ENCODE peak calls at places on chromosome X, in ten cellular contexts. One of them, this sample, is unnamed.

GRCh38 chrX:103791233-103791632 is 14.6 kb downstream of the PLP1 start:
- DNase-seq in mesothelial cell of epicardium: no peak
- DNase-seq in colonic mucosa: no peak
- DNase-seq in pancreas: no peak
- DNase-seq in non-pigmented ciliary epithelial cell: no peak
- DNase-seq in AG09319: no peak
- DNase-seq in stimulated activated CD8-positive, alpha-beta memory T cell treated with anti-CD3 and anti-CD28 coated beads, Interleukin-2, amount 100 ng/mL, for 48 hours: no peak
- DNase-seq in astrocyte of the spinal cord: no peak
- DNase-seq in fibroblast of lung: no peak
- DNase-seq in activated CD4-positive, alpha-beta T cell treated with anti-CD3 and anti-CD28 coated beads, Interleukin-2, amount 10 ng/mL, durations not matched to agents 7 days and 5 days: no peak
- DNase-seq in this sample: no peak

GRCh38 chrX:1468250-1468772 is 15.6 kb upstream of the ASMTL start:
- DNase-seq in stimulated activated CD8-positive, alpha-beta memory T cell treated with anti-CD3 and anti-CD28 coated beads, Interleukin-2, amount 100 ng/mL, for 48 hours: peak
- DNase-seq in mesothelial cell of epicardium: peak
- DNase-seq in AG09319: peak
- DNase-seq in colonic mucosa: peak
- DNase-seq in pancreas: no peak
- DNase-seq in astrocyte of the spinal cord: peak
- DNase-seq in fibroblast of lung: no peak
- DNase-seq in non-pigmented ciliary epithelial cell: no peak
- DNase-seq in activated CD4-positive, alpha-beta T cell treated with anti-CD3 and anti-CD28 coated beads, Interleukin-2, amount 10 ng/mL, durations not matched to agents 7 days and 5 days: peak
- DNase-seq in this sample: peak

GRCh38 chrX:101370888-101371504 is 15.0 kb downstream of the BTK start:
- DNase-seq in activated CD4-positive, alpha-beta T cell treated with anti-CD3 and anti-CD28 coated beads, Interleukin-2, amount 10 ng/mL, durations not matched to agents 7 days and 5 days: no peak
- DNase-seq in astrocyte of the spinal cord: no peak
- DNase-seq in pancreas: no peak
- DNase-seq in non-pigmented ciliary epithelial cell: no peak
- DNase-seq in stimulated activated CD8-positive, alpha-beta memory T cell treated with anti-CD3 and anti-CD28 coated beads, Interleukin-2, amount 100 ng/mL, for 48 hours: no peak
- DNase-seq in mesothelial cell of epicardium: no peak
- DNase-seq in AG09319: no peak
- DNase-seq in fibroblast of lung: no peak
- DNase-seq in colonic mucosa: no peak
- DNase-seq in this sample: peak

GRCh38 chrX:153662266-153662665 is 11.3 kb downstream of the PNCK start:
- DNase-seq in AG09319: no peak
- DNase-seq in pancreas: peak
- DNase-seq in activated CD4-positive, alpha-beta T cell treated with anti-CD3 and anti-CD28 coated beads, Interleukin-2, amount 10 ng/mL, durations not matched to agents 7 days and 5 days: peak
- DNase-seq in mesothelial cell of epicardium: peak
- DNase-seq in astrocyte of the spinal cord: no peak
- DNase-seq in colonic mucosa: peak
- DNase-seq in non-pigmented ciliary epithelial cell: no peak
- DNase-seq in stimulated activated CD8-positive, alpha-beta memory T cell treated with anti-CD3 and anti-CD28 coated beads, Interleukin-2, amount 100 ng/mL, for 48 hours: peak
- DNase-seq in fibroblast of lung: peak
- DNase-seq in this sample: no peak

GRCh38 chrX:39356119-39356807 is 555.0 kb downstream of the MID1IP1 start:
- DNase-seq in non-pigmented ciliary epithelial cell: no peak
- DNase-seq in pancreas: no peak
- DNase-seq in stimulated activated CD8-positive, alpha-beta memory T cell treated with anti-CD3 and anti-CD28 coated beads, Interleukin-2, amount 100 ng/mL, for 48 hours: no peak
- DNase-seq in activated CD4-positive, alpha-beta T cell treated with anti-CD3 and anti-CD28 coated beads, Interleukin-2, amount 10 ng/mL, durations not matched to agents 7 days and 5 days: no peak
- DNase-seq in AG09319: no peak
- DNase-seq in colonic mucosa: no peak
- DNase-seq in astrocyte of the spinal cord: no peak
- DNase-seq in mesothelial cell of epicardium: no peak
- DNase-seq in fibroblast of lung: no peak
- DNase-seq in this sample: no peak

GRCh38 chrX:37331546-37331945 is 17.6 kb upstream of the PRRG1 start:
- DNase-seq in fibroblast of lung: no peak
- DNase-seq in astrocyte of the spinal cord: no peak
- DNase-seq in activated CD4-positive, alpha-beta T cell treated with anti-CD3 and anti-CD28 coated beads, Interleukin-2, amount 10 ng/mL, durations not matched to agents 7 days and 5 days: no peak
- DNase-seq in pancreas: no peak
- DNase-seq in colonic mucosa: no peak
- DNase-seq in AG09319: no peak
- DNase-seq in stimulated activated CD8-positive, alpha-beta memory T cell treated with anti-CD3 and anti-CD28 coated beads, Interleukin-2, amount 100 ng/mL, for 48 hours: no peak
- DNase-seq in mesothelial cell of epicardium: no peak
- DNase-seq in non-pigmented ciliary epithelial cell: no peak
- DNase-seq in this sample: no peak

GRCh38 chrX:69036674-69037573 is 128.3 kb downstream of the PJA1 start:
- DNase-seq in non-pigmented ciliary epithelial cell: no peak
- DNase-seq in stimulated activated CD8-positive, alpha-beta memory T cell treated with anti-CD3 and anti-CD28 coated beads, Interleukin-2, amount 100 ng/mL, for 48 hours: no peak
- DNase-seq in pancreas: no peak
- DNase-seq in AG09319: no peak
- DNase-seq in astrocyte of the spinal cord: no peak
- DNase-seq in mesothelial cell of epicardium: no peak
- DNase-seq in activated CD4-positive, alpha-beta T cell treated with anti-CD3 and anti-CD28 coated beads, Interleukin-2, amount 10 ng/mL, durations not matched to agents 7 days and 5 days: no peak
- DNase-seq in colonic mucosa: no peak
- DNase-seq in fibroblast of lung: no peak
- DNase-seq in this sample: no peak

GRCh38 chrX:56499372-56499771 is 64.1 kb upstream of the UBQLN2 start:
- DNase-seq in colonic mucosa: no peak
- DNase-seq in activated CD4-positive, alpha-beta T cell treated with anti-CD3 and anti-CD28 coated beads, Interleukin-2, amount 10 ng/mL, durations not matched to agents 7 days and 5 days: no peak
- DNase-seq in fibroblast of lung: no peak
- DNase-seq in non-pigmented ciliary epithelial cell: no peak
- DNase-seq in pancreas: no peak
- DNase-seq in stimulated activated CD8-positive, alpha-beta memory T cell treated with anti-CD3 and anti-CD28 coated beads, Interleukin-2, amount 100 ng/mL, for 48 hours: no peak
- DNase-seq in AG09319: no peak
- DNase-seq in mesothelial cell of epicardium: no peak
- DNase-seq in astrocyte of the spinal cord: no peak
- DNase-seq in this sample: no peak

GRCh38 chrX:48496660-48497059 is 12.1 kb upstream of the PORCN start:
- DNase-seq in mesothelial cell of epicardium: no peak
- DNase-seq in fibroblast of lung: no peak
- DNase-seq in colonic mucosa: no peak
- DNase-seq in stimulated activated CD8-positive, alpha-beta memory T cell treated with anti-CD3 and anti-CD28 coated beads, Interleukin-2, amount 100 ng/mL, for 48 hours: no peak
- DNase-seq in non-pigmented ciliary epithelial cell: no peak
- DNase-seq in pancreas: no peak
- DNase-seq in astrocyte of the spinal cord: no peak
- DNase-seq in activated CD4-positive, alpha-beta T cell treated with anti-CD3 and anti-CD28 coated beads, Interleukin-2, amount 10 ng/mL, durations not matched to agents 7 days and 5 days: no peak
- DNase-seq in AG09319: no peak
- DNase-seq in this sample: no peak

GRCh38 chrX:140432328-140433025 is 72.4 kb downstream of the SOX3 start:
- DNase-seq in AG09319: no peak
- DNase-seq in pancreas: peak
- DNase-seq in colonic mucosa: no peak
- DNase-seq in stimulated activated CD8-positive, alpha-beta memory T cell treated with anti-CD3 and anti-CD28 coated beads, Interleukin-2, amount 100 ng/mL, for 48 hours: no peak
- DNase-seq in non-pigmented ciliary epithelial cell: no peak
- DNase-seq in activated CD4-positive, alpha-beta T cell treated with anti-CD3 and anti-CD28 coated beads, Interleukin-2, amount 10 ng/mL, durations not matched to agents 7 days and 5 days: no peak
- DNase-seq in mesothelial cell of epicardium: no peak
- DNase-seq in astrocyte of the spinal cord: peak
- DNase-seq in fibroblast of lung: peak
- DNase-seq in this sample: no peak

GRCh38 chrX:76202471-76202870 is 29.6 kb downstream of the PBDC1 start:
- DNase-seq in pancreas: no peak
- DNase-seq in activated CD4-positive, alpha-beta T cell treated with anti-CD3 and anti-CD28 coated beads, Interleukin-2, amount 10 ng/mL, durations not matched to agents 7 days and 5 days: no peak
- DNase-seq in fibroblast of lung: no peak
- DNase-seq in AG09319: no peak
- DNase-seq in non-pigmented ciliary epithelial cell: no peak
- DNase-seq in mesothelial cell of epicardium: no peak
- DNase-seq in stimulated activated CD8-positive, alpha-beta memory T cell treated with anti-CD3 and anti-CD28 coated beads, Interleukin-2, amount 100 ng/mL, for 48 hours: no peak
- DNase-seq in astrocyte of the spinal cord: no peak
- DNase-seq in colonic mucosa: no peak
- DNase-seq in this sample: no peak

GRCh38 chrX:11757729-11758399 is at the start of gene MSL3:
- DNase-seq in astrocyte of the spinal cord: peak
- DNase-seq in activated CD4-positive, alpha-beta T cell treated with anti-CD3 and anti-CD28 coated beads, Interleukin-2, amount 10 ng/mL, durations not matched to agents 7 days and 5 days: no peak
- DNase-seq in mesothelial cell of epicardium: peak
- DNase-seq in non-pigmented ciliary epithelial cell: no peak
- DNase-seq in stimulated activated CD8-positive, alpha-beta memory T cell treated with anti-CD3 and anti-CD28 coated beads, Interleukin-2, amount 100 ng/mL, for 48 hours: no peak
- DNase-seq in pancreas: peak
- DNase-seq in AG09319: peak
- DNase-seq in colonic mucosa: peak
- DNase-seq in fibroblast of lung: peak
- DNase-seq in this sample: peak

GRCh38 chrX:22164770-22165388 is 107.8 kb upstream of the CBLL2 start:
- DNase-seq in activated CD4-positive, alpha-beta T cell treated with anti-CD3 and anti-CD28 coated beads, Interleukin-2, amount 10 ng/mL, durations not matched to agents 7 days and 5 days: no peak
- DNase-seq in non-pigmented ciliary epithelial cell: no peak
- DNase-seq in AG09319: no peak
- DNase-seq in astrocyte of the spinal cord: peak
- DNase-seq in stimulated activated CD8-positive, alpha-beta memory T cell treated with anti-CD3 and anti-CD28 coated beads, Interleukin-2, amount 100 ng/mL, for 48 hours: no peak
- DNase-seq in pancreas: no peak
- DNase-seq in mesothelial cell of epicardium: no peak
- DNase-seq in fibroblast of lung: peak
- DNase-seq in colonic mucosa: no peak
- DNase-seq in this sample: no peak

GRCh38 chrX:129495941-129496340 is 27.3 kb downstream of the SMARCA1 start:
- DNase-seq in AG09319: no peak
- DNase-seq in astrocyte of the spinal cord: peak
- DNase-seq in mesothelial cell of epicardium: no peak
- DNase-seq in stimulated activated CD8-positive, alpha-beta memory T cell treated with anti-CD3 and anti-CD28 coated beads, Interleukin-2, amount 100 ng/mL, for 48 hours: no peak
- DNase-seq in fibroblast of lung: peak
- DNase-seq in colonic mucosa: no peak
- DNase-seq in activated CD4-positive, alpha-beta T cell treated with anti-CD3 and anti-CD28 coated beads, Interleukin-2, amount 10 ng/mL, durations not matched to agents 7 days and 5 days: no peak
- DNase-seq in pancreas: no peak
- DNase-seq in non-pigmented ciliary epithelial cell: no peak
- DNase-seq in this sample: no peak

GRCh38 chrX:115539841-115540240 is 21.1 kb upstream of the PLS3 start:
- DNase-seq in fibroblast of lung: no peak
- DNase-seq in astrocyte of the spinal cord: no peak
- DNase-seq in activated CD4-positive, alpha-beta T cell treated with anti-CD3 and anti-CD28 coated beads, Interleukin-2, amount 10 ng/mL, durations not matched to agents 7 days and 5 days: no peak
- DNase-seq in stimulated activated CD8-positive, alpha-beta memory T cell treated with anti-CD3 and anti-CD28 coated beads, Interleukin-2, amount 100 ng/mL, for 48 hours: no peak
- DNase-seq in non-pigmented ciliary epithelial cell: no peak
- DNase-seq in mesothelial cell of epicardium: no peak
- DNase-seq in pancreas: no peak
- DNase-seq in colonic mucosa: no peak
- DNase-seq in AG09319: no peak
- DNase-seq in this sample: no peak

GRCh38 chrX:67953658-67954057 is 409.8 kb downstream of the AR start:
- DNase-seq in colonic mucosa: no peak
- DNase-seq in fibroblast of lung: no peak
- DNase-seq in astrocyte of the spinal cord: no peak
- DNase-seq in stimulated activated CD8-positive, alpha-beta memory T cell treated with anti-CD3 and anti-CD28 coated beads, Interleukin-2, amount 100 ng/mL, for 48 hours: no peak
- DNase-seq in activated CD4-positive, alpha-beta T cell treated with anti-CD3 and anti-CD28 coated beads, Interleukin-2, amount 10 ng/mL, durations not matched to agents 7 days and 5 days: no peak
- DNase-seq in pancreas: no peak
- DNase-seq in non-pigmented ciliary epithelial cell: no peak
- DNase-seq in mesothelial cell of epicardium: no peak
- DNase-seq in AG09319: no peak
- DNase-seq in this sample: no peak

GRCh38 chrX:119809185-119809666 is 17.8 kb upstream of the RPL39 start:
- DNase-seq in AG09319: no peak
- DNase-seq in non-pigmented ciliary epithelial cell: no peak
- DNase-seq in fibroblast of lung: peak
- DNase-seq in pancreas: no peak
- DNase-seq in stimulated activated CD8-positive, alpha-beta memory T cell treated with anti-CD3 and anti-CD28 coated beads, Interleukin-2, amount 100 ng/mL, for 48 hours: no peak
- DNase-seq in colonic mucosa: no peak
- DNase-seq in astrocyte of the spinal cord: no peak
- DNase-seq in mesothelial cell of epicardium: no peak
- DNase-seq in activated CD4-positive, alpha-beta T cell treated with anti-CD3 and anti-CD28 coated beads, Interleukin-2, amount 10 ng/mL, durations not matched to agents 7 days and 5 days: no peak
- DNase-seq in this sample: no peak

GRCh38 chrX:9738146-9738545 is 27.5 kb downstream of the GPR143 start:
- DNase-seq in mesothelial cell of epicardium: no peak
- DNase-seq in colonic mucosa: no peak
- DNase-seq in non-pigmented ciliary epithelial cell: no peak
- DNase-seq in activated CD4-positive, alpha-beta T cell treated with anti-CD3 and anti-CD28 coated beads, Interleukin-2, amount 10 ng/mL, durations not matched to agents 7 days and 5 days: no peak
- DNase-seq in fibroblast of lung: no peak
- DNase-seq in stimulated activated CD8-positive, alpha-beta memory T cell treated with anti-CD3 and anti-CD28 coated beads, Interleukin-2, amount 100 ng/mL, for 48 hours: no peak
- DNase-seq in AG09319: no peak
- DNase-seq in pancreas: no peak
- DNase-seq in astrocyte of the spinal cord: no peak
- DNase-seq in this sample: no peak

GRCh38 chrX:50903387-50904027 is 7.0 kb upstream of the BMP15 start:
- DNase-seq in activated CD4-positive, alpha-beta T cell treated with anti-CD3 and anti-CD28 coated beads, Interleukin-2, amount 10 ng/mL, durations not matched to agents 7 days and 5 days: peak
- DNase-seq in non-pigmented ciliary epithelial cell: peak
- DNase-seq in fibroblast of lung: peak
- DNase-seq in mesothelial cell of epicardium: no peak
- DNase-seq in stimulated activated CD8-positive, alpha-beta memory T cell treated with anti-CD3 and anti-CD28 coated beads, Interleukin-2, amount 100 ng/mL, for 48 hours: peak
- DNase-seq in colonic mucosa: peak
- DNase-seq in AG09319: no peak
- DNase-seq in pancreas: peak
- DNase-seq in astrocyte of the spinal cord: peak
- DNase-seq in this sample: peak

GRCh38 chrX:38489341-38489740 is 72.0 kb upstream of the TSPAN7 start:
- DNase-seq in fibroblast of lung: no peak
- DNase-seq in non-pigmented ciliary epithelial cell: no peak
- DNase-seq in mesothelial cell of epicardium: no peak
- DNase-seq in pancreas: no peak
- DNase-seq in AG09319: no peak
- DNase-seq in astrocyte of the spinal cord: no peak
- DNase-seq in stimulated activated CD8-positive, alpha-beta memory T cell treated with anti-CD3 and anti-CD28 coated beads, Interleukin-2, amount 100 ng/mL, for 48 hours: no peak
- DNase-seq in colonic mucosa: no peak
- DNase-seq in activated CD4-positive, alpha-beta T cell treated with anti-CD3 and anti-CD28 coated beads, Interleukin-2, amount 10 ng/mL, durations not matched to agents 7 days and 5 days: no peak
- DNase-seq in this sample: no peak

GRCh38 chrX:44183329-44183728 is 160.1 kb downstream of the EFHC2 start:
- DNase-seq in pancreas: no peak
- DNase-seq in activated CD4-positive, alpha-beta T cell treated with anti-CD3 and anti-CD28 coated beads, Interleukin-2, amount 10 ng/mL, durations not matched to agents 7 days and 5 days: no peak
- DNase-seq in mesothelial cell of epicardium: no peak
- DNase-seq in astrocyte of the spinal cord: no peak
- DNase-seq in fibroblast of lung: no peak
- DNase-seq in colonic mucosa: no peak
- DNase-seq in non-pigmented ciliary epithelial cell: no peak
- DNase-seq in AG09319: no peak
- DNase-seq in stimulated activated CD8-positive, alpha-beta memory T cell treated with anti-CD3 and anti-CD28 coated beads, Interleukin-2, amount 100 ng/mL, for 48 hours: no peak
- DNase-seq in this sample: no peak

GRCh38 chrX:19772306-19772705 is 115.1 kb downstream of the SH3KBP1 start:
- DNase-seq in astrocyte of the spinal cord: peak
- DNase-seq in mesothelial cell of epicardium: no peak
- DNase-seq in pancreas: no peak
- DNase-seq in stimulated activated CD8-positive, alpha-beta memory T cell treated with anti-CD3 and anti-CD28 coated beads, Interleukin-2, amount 100 ng/mL, for 48 hours: no peak
- DNase-seq in activated CD4-positive, alpha-beta T cell treated with anti-CD3 and anti-CD28 coated beads, Interleukin-2, amount 10 ng/mL, durations not matched to agents 7 days and 5 days: no peak
- DNase-seq in fibroblast of lung: peak
- DNase-seq in colonic mucosa: no peak
- DNase-seq in AG09319: peak
- DNase-seq in non-pigmented ciliary epithelial cell: no peak
- DNase-seq in this sample: peak

GRCh38 chrX:23811135-23811781 is 28.3 kb downstream of the SAT1 start:
- DNase-seq in mesothelial cell of epicardium: no peak
- DNase-seq in fibroblast of lung: no peak
- DNase-seq in AG09319: no peak
- DNase-seq in activated CD4-positive, alpha-beta T cell treated with anti-CD3 and anti-CD28 coated beads, Interleukin-2, amount 10 ng/mL, durations not matched to agents 7 days and 5 days: no peak
- DNase-seq in astrocyte of the spinal cord: no peak
- DNase-seq in colonic mucosa: no peak
- DNase-seq in stimulated activated CD8-positive, alpha-beta memory T cell treated with anti-CD3 and anti-CD28 coated beads, Interleukin-2, amount 100 ng/mL, for 48 hours: no peak
- DNase-seq in non-pigmented ciliary epithelial cell: no peak
- DNase-seq in pancreas: no peak
- DNase-seq in this sample: no peak

GRCh38 chrX:42803320-42803719 is 25.4 kb upstream of the PPP1R2C start:
- DNase-seq in non-pigmented ciliary epithelial cell: no peak
- DNase-seq in stimulated activated CD8-positive, alpha-beta memory T cell treated with anti-CD3 and anti-CD28 coated beads, Interleukin-2, amount 100 ng/mL, for 48 hours: no peak
- DNase-seq in activated CD4-positive, alpha-beta T cell treated with anti-CD3 and anti-CD28 coated beads, Interleukin-2, amount 10 ng/mL, durations not matched to agents 7 days and 5 days: no peak
- DNase-seq in pancreas: no peak
- DNase-seq in colonic mucosa: no peak
- DNase-seq in astrocyte of the spinal cord: peak
- DNase-seq in mesothelial cell of epicardium: no peak
- DNase-seq in fibroblast of lung: peak
- DNase-seq in AG09319: no peak
- DNase-seq in this sample: no peak

GRCh38 chrX:19904778-19905367 is 17.5 kb upstream of the SH3KBP1 start:
- DNase-seq in AG09319: no peak
- DNase-seq in non-pigmented ciliary epithelial cell: no peak
- DNase-seq in mesothelial cell of epicardium: no peak
- DNase-seq in stimulated activated CD8-positive, alpha-beta memory T cell treated with anti-CD3 and anti-CD28 coated beads, Interleukin-2, amount 100 ng/mL, for 48 hours: no peak
- DNase-seq in pancreas: peak
- DNase-seq in fibroblast of lung: peak
- DNase-seq in activated CD4-positive, alpha-beta T cell treated with anti-CD3 and anti-CD28 coated beads, Interleukin-2, amount 10 ng/mL, durations not matched to agents 7 days and 5 days: peak
- DNase-seq in astrocyte of the spinal cord: peak
- DNase-seq in colonic mucosa: no peak
- DNase-seq in this sample: peak

GRCh38 chrX:135194684-135195083 is 23.5 kb upstream of the CT55 start:
- DNase-seq in non-pigmented ciliary epithelial cell: no peak
- DNase-seq in stimulated activated CD8-positive, alpha-beta memory T cell treated with anti-CD3 and anti-CD28 coated beads, Interleukin-2, amount 100 ng/mL, for 48 hours: no peak
- DNase-seq in AG09319: no peak
- DNase-seq in mesothelial cell of epicardium: no peak
- DNase-seq in pancreas: no peak
- DNase-seq in astrocyte of the spinal cord: no peak
- DNase-seq in colonic mucosa: no peak
- DNase-seq in activated CD4-positive, alpha-beta T cell treated with anti-CD3 and anti-CD28 coated beads, Interleukin-2, amount 10 ng/mL, durations not matched to agents 7 days and 5 days: no peak
- DNase-seq in fibroblast of lung: no peak
- DNase-seq in this sample: no peak

GRCh38 chrX:33183366-33183765 is 28.0 kb downstream of the DMD start:
- DNase-seq in activated CD4-positive, alpha-beta T cell treated with anti-CD3 and anti-CD28 coated beads, Interleukin-2, amount 10 ng/mL, durations not matched to agents 7 days and 5 days: no peak
- DNase-seq in stimulated activated CD8-positive, alpha-beta memory T cell treated with anti-CD3 and anti-CD28 coated beads, Interleukin-2, amount 100 ng/mL, for 48 hours: no peak
- DNase-seq in astrocyte of the spinal cord: peak
- DNase-seq in AG09319: no peak
- DNase-seq in mesothelial cell of epicardium: peak
- DNase-seq in colonic mucosa: peak
- DNase-seq in pancreas: peak
- DNase-seq in fibroblast of lung: peak
- DNase-seq in non-pigmented ciliary epithelial cell: no peak
- DNase-seq in this sample: peak

GRCh38 chrX:2650865-2651264 is 40.2 kb upstream of the CD99 start:
- DNase-seq in pancreas: no peak
- DNase-seq in astrocyte of the spinal cord: no peak
- DNase-seq in stimulated activated CD8-positive, alpha-beta memory T cell treated with anti-CD3 and anti-CD28 coated beads, Interleukin-2, amount 100 ng/mL, for 48 hours: no peak
- DNase-seq in colonic mucosa: no peak
- DNase-seq in non-pigmented ciliary epithelial cell: no peak
- DNase-seq in AG09319: no peak
- DNase-seq in activated CD4-positive, alpha-beta T cell treated with anti-CD3 and anti-CD28 coated beads, Interleukin-2, amount 10 ng/mL, durations not matched to agents 7 days and 5 days: no peak
- DNase-seq in fibroblast of lung: no peak
- DNase-seq in mesothelial cell of epicardium: no peak
- DNase-seq in this sample: no peak